ENCODE peak calls at places on chromosomes 1 and 21, in five cellular contexts. One of them, this sample, is unnamed.

GRCh38 chr1:153687346-153687745 is 8.9 kb downstream of the NPR1 start:
- DNase-seq in GM12878: no peak
- DNase-seq in pancreas: no peak
- DNase-seq in choroid plexus epithelial cell: no peak
- DNase-seq in gastrocnemius medialis: no peak
- DNase-seq in this sample: no peak

GRCh38 chr1:34740161-34740875 is 14.5 kb upstream of the GJB5 start:
- DNase-seq in GM12878: no peak
- DNase-seq in gastrocnemius medialis: no peak
- DNase-seq in pancreas: no peak
- DNase-seq in choroid plexus epithelial cell: peak; percentile 63
- DNase-seq in this sample: no peak

GRCh38 chr1:21383785-21384401 is 56.0 kb upstream of the NBPF3 start:
- DNase-seq in choroid plexus epithelial cell: peak; percentile 16
- DNase-seq in GM12878: peak; percentile 73
- DNase-seq in gastrocnemius medialis: no peak
- DNase-seq in pancreas: no peak
- DNase-seq in this sample: no peak

GRCh38 chr21:26437326-26438009 is 135.6 kb downstream of the CYYR1 start:
- DNase-seq in gastrocnemius medialis: no peak
- DNase-seq in choroid plexus epithelial cell: peak; percentile 13
- DNase-seq in GM12878: no peak
- DNase-seq in pancreas: no peak
- DNase-seq in this sample: no peak

GRCh38 chr1:27388337-27389005 is 4.0 kb upstream of the GPR3 start:
- DNase-seq in gastrocnemius medialis: peak; percentile 57
- DNase-seq in pancreas: peak; percentile 82
- DNase-seq in GM12878: no peak
- DNase-seq in choroid plexus epithelial cell: peak; percentile 57
- DNase-seq in this sample: peak; percentile 79

GRCh38 chr1:149848811-149849210 is 50.6 kb upstream of the BOLA1 start:
- DNase-seq in GM12878: no peak
- DNase-seq in choroid plexus epithelial cell: no peak
- DNase-seq in gastrocnemius medialis: no peak
- DNase-seq in pancreas: no peak
- DNase-seq in this sample: no peak

GRCh38 chr21:36004441-36004840 is 55.9 kb downstream of the SETD4 start:
- DNase-seq in choroid plexus epithelial cell: no peak
- DNase-seq in gastrocnemius medialis: no peak
- DNase-seq in GM12878: peak; percentile 7
- DNase-seq in pancreas: no peak
- DNase-seq in this sample: no peak

GRCh38 chr21:45983981-45984551 is 2.5 kb downstream of the COL6A1 start:
- DNase-seq in GM12878: no peak
- DNase-seq in choroid plexus epithelial cell: no peak
- DNase-seq in gastrocnemius medialis: no peak
- DNase-seq in pancreas: peak; percentile 34
- DNase-seq in this sample: no peak

GRCh38 chr1:18574754-18575153 is 55.9 kb upstream of the PAX7 start:
- DNase-seq in GM12878: no peak
- DNase-seq in pancreas: no peak
- DNase-seq in choroid plexus epithelial cell: no peak
- DNase-seq in gastrocnemius medialis: no peak
- DNase-seq in this sample: no peak

GRCh38 chr21:46057710-46058241 is 40.1 kb upstream of the COL6A2 start:
- DNase-seq in pancreas: no peak
- DNase-seq in GM12878: no peak
- DNase-seq in choroid plexus epithelial cell: no peak
- DNase-seq in gastrocnemius medialis: no peak
- DNase-seq in this sample: no peak

GRCh38 chr21:43727571-43728466 is 8.9 kb downstream of the PDXK start:
- DNase-seq in choroid plexus epithelial cell: peak; percentile 36
- DNase-seq in pancreas: peak; percentile 57
- DNase-seq in GM12878: no peak
- DNase-seq in gastrocnemius medialis: no peak
- DNase-seq in this sample: no peak

GRCh38 chr1:85019989-85020388 is 23.1 kb upstream of the MCOLN2 start:
- DNase-seq in gastrocnemius medialis: no peak
- DNase-seq in pancreas: no peak
- DNase-seq in GM12878: no peak
- DNase-seq in choroid plexus epithelial cell: peak; percentile 61
- DNase-seq in this sample: no peak

GRCh38 chr21:45631540-45631939 is 12.0 kb upstream of the PCBP3 start:
- DNase-seq in pancreas: no peak
- DNase-seq in GM12878: no peak
- DNase-seq in gastrocnemius medialis: no peak
- DNase-seq in choroid plexus epithelial cell: no peak
- DNase-seq in this sample: peak; percentile 11

GRCh38 chr1:219283541-219283940 is 109.9 kb downstream of the LYPLAL1 start:
- DNase-seq in pancreas: no peak
- DNase-seq in GM12878: no peak
- DNase-seq in choroid plexus epithelial cell: no peak
- DNase-seq in gastrocnemius medialis: no peak
- DNase-seq in this sample: no peak

GRCh38 chr21:17396948-17397347 is 115.9 kb upstream of the CXADR start:
- DNase-seq in pancreas: no peak
- DNase-seq in gastrocnemius medialis: no peak
- DNase-seq in choroid plexus epithelial cell: no peak
- DNase-seq in GM12878: no peak
- DNase-seq in this sample: no peak

GRCh38 chr21:43639470-43640178 is 19.7 kb downstream of the HSF2BP start:
- DNase-seq in GM12878: no peak
- DNase-seq in pancreas: no peak
- DNase-seq in choroid plexus epithelial cell: peak; percentile 93
- DNase-seq in gastrocnemius medialis: no peak
- DNase-seq in this sample: no peak

GRCh38 chr1:227792216-227793078 is 23.0 kb upstream of the PRSS38 start:
- DNase-seq in GM12878: no peak
- DNase-seq in choroid plexus epithelial cell: no peak
- DNase-seq in pancreas: no peak
- DNase-seq in gastrocnemius medialis: no peak
- DNase-seq in this sample: no peak

GRCh38 chr1:152110860-152111514 is 4.3 kb downstream of the TCHH start:
- DNase-seq in GM12878: no peak
- DNase-seq in pancreas: no peak
- DNase-seq in gastrocnemius medialis: no peak
- DNase-seq in choroid plexus epithelial cell: peak; percentile 60
- DNase-seq in this sample: no peak

GRCh38 chr1:5637171-5637570 is 355.1 kb downstream of the NPHP4 start:
- DNase-seq in gastrocnemius medialis: no peak
- DNase-seq in choroid plexus epithelial cell: no peak
- DNase-seq in GM12878: no peak
- DNase-seq in pancreas: no peak
- DNase-seq in this sample: no peak

GRCh38 chr1:156338180-156338973 is at the start of the genes CCT3 and TSACC:
- DNase-seq in pancreas: peak; percentile 99
- DNase-seq in GM12878: peak; percentile 100
- DNase-seq in choroid plexus epithelial cell: peak; percentile 100
- DNase-seq in gastrocnemius medialis: peak; percentile 98
- DNase-seq in this sample: peak; percentile 99

GRCh38 chr1:14474856-14475255 is 123.6 kb upstream of the KAZN start:
- DNase-seq in pancreas: no peak
- DNase-seq in choroid plexus epithelial cell: no peak
- DNase-seq in GM12878: no peak
- DNase-seq in gastrocnemius medialis: no peak
- DNase-seq in this sample: no peak

DNA sequence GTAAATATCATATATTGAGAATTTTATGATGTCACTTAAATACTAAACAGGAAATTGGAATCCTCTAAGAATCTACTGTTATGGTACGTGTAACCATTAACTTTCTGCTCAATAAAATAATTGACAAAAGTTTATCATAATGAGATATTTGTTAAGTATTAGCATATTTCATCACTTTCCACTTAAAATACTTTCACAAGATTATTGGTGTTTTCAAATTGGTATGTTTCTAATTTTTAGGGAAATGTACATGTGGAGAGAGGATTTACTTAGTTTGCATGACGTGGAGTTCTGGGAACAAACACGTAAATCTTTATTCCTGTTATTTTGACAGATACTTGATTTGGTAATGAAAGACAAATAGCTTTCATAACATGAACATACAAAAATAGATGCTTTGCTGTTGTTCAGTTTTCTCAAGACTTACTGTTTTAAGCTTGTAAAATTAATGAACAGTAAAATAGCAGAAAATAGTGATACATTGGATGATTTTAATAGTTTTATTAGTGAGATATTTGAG is 1.6 kb downstream of the SRSF11 start:
- DNase-seq in pancreas: no peak
- DNase-seq in gastrocnemius medialis: no peak
- DNase-seq in GM12878: no peak
- DNase-seq in choroid plexus epithelial cell: no peak
- DNase-seq in this sample: no peak
- H3K4me3 ChIP-seq in pancreas: peak overlapping the region; percentile 80
- H3K4me3 ChIP-seq in gastrocnemius medialis: peak overlapping the region; percentile 97
- H3K4me3 ChIP-seq in GM12878: peak overlapping the region; percentile 88
- H3K4me3 ChIP-seq in choroid plexus epithelial cell: peak overlapping the region; percentile 80
- H3K4me3 ChIP-seq in this sample: peak overlapping the region; percentile 70

GRCh38 chr1:246069581-246069980 is 437.5 kb downstream of the SMYD3 start:
- DNase-seq in gastrocnemius medialis: no peak
- DNase-seq in GM12878: no peak
- DNase-seq in choroid plexus epithelial cell: no peak
- DNase-seq in pancreas: no peak
- DNase-seq in this sample: no peak

GRCh38 chr1:246067432-246068021 is 439.6 kb downstream of the SMYD3 start:
- DNase-seq in pancreas: no peak
- DNase-seq in GM12878: no peak
- DNase-seq in choroid plexus epithelial cell: peak; percentile 65
- DNase-seq in gastrocnemius medialis: no peak
- DNase-seq in this sample: no peak

GRCh38 chr1:246068113-246068512 is 439.0 kb downstream of the SMYD3 start:
- DNase-seq in GM12878: no peak
- DNase-seq in gastrocnemius medialis: no peak
- DNase-seq in choroid plexus epithelial cell: no peak
- DNase-seq in pancreas: no peak
- DNase-seq in this sample: no peak

GRCh38 chr1:246066553-246066952 is 440.5 kb downstream of the SMYD3 start:
- DNase-seq in choroid plexus epithelial cell: no peak
- DNase-seq in gastrocnemius medialis: no peak
- DNase-seq in pancreas: no peak
- DNase-seq in GM12878: no peak
- DNase-seq in this sample: no peak

GRCh38 chr1:246068619-246069509 is 438.2 kb downstream of the SMYD3 start:
- DNase-seq in pancreas: no peak
- DNase-seq in GM12878: no peak
- DNase-seq in gastrocnemius medialis: no peak
- DNase-seq in choroid plexus epithelial cell: no peak
- DNase-seq in this sample: no peak
- H3K4me3 ChIP-seq in pancreas: no peak overlapping the region
- H3K4me3 ChIP-seq in GM12878: no peak overlapping the region
- H3K4me3 ChIP-seq in gastrocnemius medialis: no peak overlapping the region
- H3K4me3 ChIP-seq in choroid plexus epithelial cell: no peak overlapping the region
- H3K4me3 ChIP-seq in this sample: no peak overlapping the region

DNA sequence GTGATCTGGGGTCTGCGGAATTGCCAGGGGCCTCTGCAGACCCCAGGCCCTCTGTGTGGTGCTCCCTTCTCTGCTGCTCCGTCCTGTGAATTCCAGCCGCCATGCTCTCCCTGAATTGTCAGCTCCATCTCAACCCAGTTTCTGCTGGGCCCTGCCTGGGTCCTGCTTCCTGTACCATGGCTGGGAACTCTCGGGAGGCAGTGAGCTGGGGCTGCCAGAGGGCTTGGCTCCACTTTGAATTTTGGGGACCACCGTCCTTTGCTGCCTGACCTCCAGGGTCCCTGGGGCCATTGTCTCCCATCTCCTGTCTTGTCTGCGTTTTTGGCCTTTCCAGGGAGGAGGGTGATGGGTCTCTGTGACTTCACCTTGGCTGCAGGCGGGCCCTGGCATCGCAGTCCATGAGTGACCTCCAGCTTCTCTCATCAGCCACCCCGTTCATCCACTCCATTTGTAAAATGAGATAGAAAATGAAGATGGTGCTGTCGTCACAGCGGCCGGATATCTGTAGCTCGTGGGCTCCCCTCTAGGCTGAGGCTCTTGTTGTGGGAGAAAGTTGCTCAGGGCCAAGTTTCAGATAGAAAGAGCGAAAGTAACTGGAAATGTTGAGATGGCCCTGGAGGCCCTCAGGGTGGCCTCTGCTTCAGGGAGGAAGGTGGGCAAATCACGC is 38.3 kb downstream of the SKI start:
- DNase-seq in pancreas: peak; percentile 4
- DNase-seq in GM12878: no peak
- DNase-seq in gastrocnemius medialis: no peak
- DNase-seq in choroid plexus epithelial cell: no peak
- DNase-seq in this sample: no peak
- H3K4me3 ChIP-seq in pancreas: no peak overlapping the region
- H3K4me3 ChIP-seq in GM12878: no peak overlapping the region
- H3K4me3 ChIP-seq in gastrocnemius medialis: no peak overlapping the region
- H3K4me3 ChIP-seq in choroid plexus epithelial cell: no peak overlapping the region
- H3K4me3 ChIP-seq in this sample: no peak overlapping the region

GRCh38 chr1:54488065-54488750 is 59.8 kb upstream of the ACOT11 start:
- DNase-seq in GM12878: no peak
- DNase-seq in gastrocnemius medialis: peak; percentile 88
- DNase-seq in pancreas: peak; percentile 95
- DNase-seq in choroid plexus epithelial cell: peak; percentile 92
- DNase-seq in this sample: peak; percentile 93

GRCh38 chr1:54485417-54485816 is 62.6 kb upstream of the ACOT11 start:
- DNase-seq in pancreas: no peak
- DNase-seq in gastrocnemius medialis: no peak
- DNase-seq in GM12878: no peak
- DNase-seq in choroid plexus epithelial cell: no peak
- DNase-seq in this sample: peak; percentile 33

GRCh38 chr1:54488831-54489626 is 59.0 kb upstream of the ACOT11 start:
- DNase-seq in choroid plexus epithelial cell: peak; percentile 73
- DNase-seq in gastrocnemius medialis: peak; percentile 51
- DNase-seq in pancreas: peak; percentile 82
- DNase-seq in GM12878: no peak
- DNase-seq in this sample: peak; percentile 76

GRCh38 chr1:54487571-54488050 is 60.4 kb upstream of the ACOT11 start:
- DNase-seq in choroid plexus epithelial cell: no peak
- DNase-seq in gastrocnemius medialis: no peak
- DNase-seq in pancreas: no peak
- DNase-seq in GM12878: no peak
- DNase-seq in this sample: no peak

GRCh38 chr1:54486864-54487263 is 61.2 kb upstream of the ACOT11 start:
- DNase-seq in GM12878: no peak
- DNase-seq in pancreas: no peak
- DNase-seq in gastrocnemius medialis: no peak
- DNase-seq in choroid plexus epithelial cell: no peak
- DNase-seq in this sample: no peak
- H3K4me3 ChIP-seq in GM12878: no peak overlapping the region
- H3K4me3 ChIP-seq in pancreas: peak overlapping the region; percentile 56
- H3K4me3 ChIP-seq in gastrocnemius medialis: no peak overlapping the region
- H3K4me3 ChIP-seq in choroid plexus epithelial cell: no peak overlapping the region
- H3K4me3 ChIP-seq in this sample: no peak overlapping the region

DNA sequence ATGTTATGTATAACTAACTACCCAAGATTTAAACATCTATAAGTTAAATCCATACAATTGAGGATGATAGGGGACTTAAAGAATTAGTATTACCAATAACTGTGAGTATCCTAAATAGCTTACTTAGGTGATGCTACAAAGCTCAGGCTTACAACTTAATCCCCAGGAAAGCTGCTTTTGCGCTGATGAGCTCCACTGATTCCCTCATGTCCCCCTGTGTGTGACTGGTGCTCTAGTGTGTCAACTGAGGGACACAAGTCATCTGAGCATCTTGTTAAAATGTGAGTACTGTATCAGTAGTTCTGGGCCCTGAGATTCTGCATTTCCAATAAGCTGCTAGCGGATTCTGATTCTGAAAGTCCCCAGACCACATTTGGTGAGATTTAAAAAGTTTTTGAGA is 1458.8 kb downstream of the MRPL39 start:
- DNase-seq in choroid plexus epithelial cell: no peak
- DNase-seq in pancreas: no peak
- DNase-seq in gastrocnemius medialis: no peak
- DNase-seq in GM12878: no peak
- DNase-seq in this sample: no peak
- H3K4me3 ChIP-seq in choroid plexus epithelial cell: no peak overlapping the region
- H3K4me3 ChIP-seq in pancreas: no peak overlapping the region
- H3K4me3 ChIP-seq in gastrocnemius medialis: no peak overlapping the region
- H3K4me3 ChIP-seq in GM12878: no peak overlapping the region
- H3K4me3 ChIP-seq in this sample: no peak overlapping the region